ENCODE peak calls at places on chromosomes 6 and 20, in four cellular contexts. U is GM13977, N is GM06990, J is OCI-LY7. H is an unnamed sample.

GRCh38 chr6:158644227-158645063 is at the start of gene DYNLT1:
- DNase-seq in U (peak; percentile 96), N (peak; percentile 94), J (peak; percentile 85), H (peak; percentile 97)

GRCh38 chr6:170031096-170031471 is 259.8 kb downstream of the DLL1 start:
- DNase-seq in U (no peak), N (no peak), J (no peak), H (no peak)

GRCh38 chr6:150894935-150895686 is 29.6 kb downstream of the MTHFD1L start:
- DNase-seq in U (peak; percentile 30), N (peak; percentile 59), J (no peak), H (peak; percentile 38)

GRCh38 chr20:45174434-45175364 is at the start of gene PI3:
- DNase-seq in U (no peak), N (no peak), J (no peak), H (no peak)

GRCh38 chr6:142357879-142358278 is 56.1 kb downstream of the ADGRG6 start:
- DNase-seq in U (no peak), N (no peak), J (no peak), H (no peak)

GRCh38 chr20:5168582-5169396 is 42.0 kb downstream of the CDS2 start:
- DNase-seq in U (no peak), N (no peak), J (peak; percentile 79), H (no peak)

GRCh38 chr20:46261456-46262253 is 46.6 kb downstream of the CDH22 start:
- DNase-seq in U (no peak), N (no peak), J (no peak), H (no peak)

GRCh38 chr20:2101935-2102584 is 433 bp downstream of the STK35 start:
- DNase-seq in U (peak; percentile 96), N (peak; percentile 94), J (peak; percentile 95), H (peak; percentile 95)

GRCh38 chr6:6546318-6547110 is 42.0 kb upstream of the LY86 start:
- DNase-seq in U (peak; percentile 64), N (peak; percentile 76), J (peak; percentile 10), H (peak; percentile 64)

GRCh38 chr20:56443654-56444540 is 24.5 kb upstream of the RTF2 start:
- DNase-seq in U (no peak), N (no peak), J (no peak), H (no peak)

GRCh38 chr6:67683960-67684359 is 951.1 kb upstream of the ADGRB3 start:
- DNase-seq in U (no peak), N (no peak), J (no peak), H (no peak)

GRCh38 chr20:32091888-32092346 is 17.6 kb upstream of the TM9SF4 start:
- DNase-seq in U (peak; percentile 77), N (peak; percentile 62), J (peak; percentile 83), H (peak; percentile 78)

GRCh38 chr20:19430641-19431307 is 218.3 kb downstream of the SLC24A3 start:
- DNase-seq in U (no peak), N (no peak), J (no peak), H (no peak)

GRCh38 chr20:1086273-1087213 is 31.9 kb upstream of the PSMF1 start:
- DNase-seq in U (peak; percentile 46), N (peak; percentile 39), J (no peak), H (peak; percentile 22)

GRCh38 chr20:8608470-8608869 is 460.4 kb upstream of the PLCB4 start:
- DNase-seq in U (no peak), N (no peak), J (no peak), H (no peak)

GRCh38 chr20:4234128-4234527 is 218.8 kb upstream of the RNF24 start:
- DNase-seq in U (no peak), N (no peak), J (no peak), H (no peak)

GRCh38 chr6:108988765-108989164 is 105.9 kb downstream of the SESN1 start:
- DNase-seq in U (no peak), N (no peak), J (no peak), H (no peak)

GRCh38 chr6:10633216-10633615 is 61.2 kb downstream of the C6orf52 start:
- DNase-seq in U (peak; percentile 49), N (peak; percentile 30), J (no peak), H (peak; percentile 50)

GRCh38 chr6:72040106-72040505 is 153.8 kb downstream of the RIMS1 start:
- DNase-seq in U (no peak), N (no peak), J (no peak), H (no peak)

GRCh38 chr6:75602164-75602896 is 650 bp downstream of the SENP6 start:
- DNase-seq in U (peak; percentile 44), N (peak; percentile 77), J (peak; percentile 64), H (peak; percentile 54)

GRCh38 chr6:128062882-128063603 is 162.2 kb upstream of the THEMIS start:
- DNase-seq in U (no peak), N (no peak), J (no peak), H (no peak)

GRCh38 chr6:107132330-107132954 is 17.1 kb upstream of the BEND3 start:
- DNase-seq in U (no peak), N (no peak), J (peak; percentile 71), H (no peak)

GRCh38 chr6:84278311-84278710 is 50.9 kb upstream of the CEP162 start:
- DNase-seq in U (no peak), N (no peak), J (no peak), H (no peak)

GRCh38 chr6:40461643-40462042 is 125.5 kb downstream of the LRFN2 start:
- DNase-seq in U (no peak), N (no peak), J (no peak), H (no peak)

GRCh38 chr6:35568967-35569606 is 56.4 kb upstream of the TULP1 start:
- DNase-seq in U (peak; percentile 11), N (peak; percentile 24), J (peak; percentile 19), H (peak; percentile 15)

GRCh38 chr6:145733770-145734169 is 1.6 kb downstream of the EPM2A start:
- DNase-seq in U (no peak), N (no peak), J (peak; percentile 35), H (no peak)

GRCh38 chr6:86203044-86203443 is 560.4 kb upstream of the SYNCRIP start:
- DNase-seq in U (no peak), N (no peak), J (no peak), H (no peak)

GRCh38 chr6:43937236-43938177 is 167.5 kb downstream of the VEGFA start:
- DNase-seq in U (no peak), N (no peak), J (no peak), H (no peak)

DNA sequence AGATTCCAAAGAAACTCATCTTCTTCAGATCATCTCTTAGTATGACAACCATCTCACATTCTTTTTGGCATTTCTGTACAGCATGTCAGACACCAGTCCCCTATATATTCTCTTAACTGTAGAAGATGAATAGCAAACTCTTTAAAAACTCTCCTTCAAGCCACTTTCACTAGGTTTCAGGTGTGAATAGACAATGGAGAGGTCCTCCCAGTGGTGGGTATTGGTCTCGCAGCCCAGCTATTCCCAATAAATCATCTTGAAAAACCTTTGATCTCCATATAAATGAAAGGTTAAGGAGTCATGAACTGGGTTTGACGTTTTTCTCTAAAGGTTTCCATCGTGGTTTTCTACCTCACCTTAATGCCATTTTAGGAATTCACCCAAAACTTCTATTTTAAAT is 180.0 kb downstream of the GJA1 start:
- DNase-seq in U (no peak), N (no peak), J (no peak), H (no peak)
- TF ChIP-seq CTCF in U (no peak), N (no peak), J (no peak), H (no peak)

GRCh38 chr20:40245829-40246228 is 443.2 kb downstream of the MAFB start:
- DNase-seq in U (no peak), N (no peak), J (no peak), H (no peak)

GRCh38 chr20:40249805-40250204 is 439.2 kb downstream of the MAFB start:
- DNase-seq in U (no peak), N (no peak), J (no peak), H (no peak)

GRCh38 chr20:40255368-40255767 is 433.7 kb downstream of the MAFB start:
- DNase-seq in U (no peak), N (no peak), J (no peak), H (no peak)

GRCh38 chr20:40254023-40254772 is 434.8 kb downstream of the MAFB start:
- DNase-seq in U (no peak), N (no peak), J (no peak), H (no peak)

GRCh38 chr20:40251284-40251932 is 437.6 kb downstream of the MAFB start:
- DNase-seq in U (peak; percentile 41), N (no peak), J (peak; percentile 15), H (peak; percentile 17)
- TF ChIP-seq CTCF in U (peak; percentile 68), N (peak; percentile 78), J (peak; percentile 72), H (peak; percentile 70)

DNA sequence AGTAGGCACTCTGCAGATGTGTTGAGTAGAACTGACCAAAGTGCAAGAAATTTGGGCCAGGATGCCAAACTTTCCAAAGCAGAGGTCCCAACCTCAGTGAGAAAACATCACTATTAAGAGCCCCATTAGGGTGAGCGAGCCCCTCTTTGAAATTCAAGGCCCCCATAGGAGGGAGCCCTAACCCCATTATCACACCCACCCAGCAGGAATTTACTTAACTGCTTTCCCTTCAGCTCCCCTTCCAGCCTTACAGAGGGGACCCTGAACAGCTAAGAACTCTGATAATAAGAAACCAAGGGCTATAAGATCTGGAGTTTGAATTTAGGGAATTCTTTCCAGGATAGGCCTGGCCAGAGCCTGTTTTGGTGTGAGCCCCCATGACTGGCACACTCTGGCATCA is 130.7 kb downstream of the NFATC2 start:
- DNase-seq in U (no peak), N (no peak), J (no peak), H (no peak)
- TF ChIP-seq CTCF in U (no peak), N (no peak), J (peak; percentile 43), H (no peak)

DNA sequence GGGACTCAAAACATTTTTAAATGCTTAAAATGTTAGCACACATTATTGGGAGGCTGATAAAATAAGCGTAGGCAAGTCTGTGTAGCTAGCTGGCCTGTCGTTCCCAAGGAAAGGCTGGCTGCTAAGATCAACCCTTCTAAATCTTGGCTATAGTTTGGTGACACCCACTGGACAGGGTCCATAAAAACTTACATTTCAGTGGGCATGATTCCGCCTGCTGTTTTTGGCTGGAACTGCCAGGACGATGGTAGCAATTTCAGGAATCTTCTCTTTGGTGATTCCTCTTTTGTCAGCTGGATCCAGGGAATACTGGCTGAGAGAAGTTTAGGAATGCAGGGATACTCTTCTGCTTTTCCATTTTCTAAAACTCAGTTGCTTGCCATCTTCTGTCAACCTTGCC is 162.2 kb downstream of the NKAIN2 start:
- DNase-seq in U (no peak), N (no peak), J (no peak), H (no peak)
- TF ChIP-seq CTCF in U (peak; percentile 28), N (no peak), J (no peak), H (no peak)